ENCODE peak calls at places on chromosomes 1 and 21, in seven cellular contexts. C is left ventricle myocardium inferior, X is pancreas, O is psoas muscle, K is aorta, U is A673, E is fibroblast of lung. W is an unnamed sample.

GRCh38 chr1:103514920-103515503 is 10.5 kb upstream of the RNPC3 start:
- DNase-seq in C (no peak), X (no peak), O (no peak), K (no peak), U (peak; percentile 78), E (peak; percentile 46), W (peak; percentile 44)

GRCh38 chr1:202168861-202169260 is 8.5 kb upstream of the PTPN7 start:
- DNase-seq in C (no peak), X (no peak), O (no peak), K (no peak), U (no peak), E (no peak), W (no peak)

GRCh38 chr1:112501810-112502641 is 6.7 kb upstream of the WNT2B start:
- DNase-seq in C (peak; percentile 74), X (peak; percentile 46), O (peak; percentile 72), K (peak; percentile 81), U (peak; percentile 78), E (peak; percentile 62), W (peak; percentile 43)

GRCh38 chr1:64906447-64906846 is 59.9 kb downstream of the JAK1 start:
- DNase-seq in C (no peak), X (no peak), O (no peak), K (no peak), U (no peak), E (no peak), W (no peak)

GRCh38 chr1:6360517-6360916 is 33.0 kb downstream of the ACOT7 start:
- DNase-seq in C (no peak), X (no peak), O (no peak), K (no peak), U (no peak), E (no peak), W (no peak)

GRCh38 chr1:195744256-195744655 is 864.0 kb downstream of the KCNT2 start:
- DNase-seq in C (no peak), X (no peak), O (no peak), K (no peak), U (no peak), E (no peak), W (no peak)

GRCh38 chr1:246647113-246647512 is 77.1 kb upstream of the SCCPDH start:
- DNase-seq in C (peak; percentile 74), X (no peak), O (peak; percentile 48), K (peak; percentile 55), U (peak; percentile 94), E (peak; percentile 62), W (no peak)

GRCh38 chr1:202010042-202011015 is at the start of gene ELF3:
- DNase-seq in C (no peak), X (peak; percentile 98), O (no peak), K (no peak), U (no peak), E (no peak), W (no peak)

GRCh38 chr21:20997633-20998455 is at the start of gene NCAM2:
- DNase-seq in C (peak; percentile 79), X (peak; percentile 70), O (peak; percentile 72), K (peak; percentile 66), U (peak; percentile 93), E (peak; percentile 88), W (peak; percentile 59)

GRCh38 chr1:157566484-157567300 is 14.4 kb upstream of the FCRL5 start:
- DNase-seq in C (no peak), X (no peak), O (no peak), K (no peak), U (peak; percentile 34), E (no peak), W (no peak)

GRCh38 chr1:909861-910310 is 13.8 kb upstream of the SAMD11 start:
- DNase-seq in C (no peak), X (no peak), O (no peak), K (peak; percentile 18), U (peak; percentile 15), E (no peak), W (no peak)

GRCh38 chr1:26218906-26219494 is 15.0 kb upstream of the CEP85 start:
- DNase-seq in C (peak; percentile 26), X (peak; percentile 54), O (no peak), K (no peak), U (peak; percentile 17), E (no peak), W (no peak)

GRCh38 chr1:72516264-72516663 is 233.9 kb upstream of the NEGR1 start:
- DNase-seq in C (no peak), X (no peak), O (no peak), K (no peak), U (no peak), E (no peak), W (no peak)
- H3K27ac ChIP-seq in C (no peak overlapping the region), X (no peak overlapping the region), O (no peak overlapping the region), K (no peak overlapping the region), U (no peak overlapping the region), E (no peak overlapping the region), W (no peak overlapping the region)

GRCh38 chr1:2906620-2907019 is 105.1 kb upstream of the TTC34 start:
- DNase-seq in C (no peak), X (no peak), O (no peak), K (no peak), U (no peak), E (no peak), W (no peak)
- H3K9me3 ChIP-seq in C (no peaks in the 10 kb centered on the region), X (no peaks in the 10 kb centered on the region), O (no peaks in the 10 kb centered on the region), K (no peaks in the 10 kb centered on the region), U (no peaks in the 10 kb centered on the region), E (no peaks in the 10 kb centered on the region), W (no peaks in the 10 kb centered on the region)

GRCh38 chr1:183135336-183135735 is 50.7 kb upstream of the LAMC2 start:
- DNase-seq in C (no peak), X (no peak), O (no peak), K (no peak), U (no peak), E (no peak), W (no peak)
- H3K36me3 ChIP-seq in C (peaks cover 85% of the 10 kb centered on the region), X (peaks cover 15% of the 10 kb centered on the region), O (peaks cover 95% of the 10 kb centered on the region), K (peaks cover 12% of the 10 kb centered on the region), U (peaks cover 71% of the 10 kb centered on the region), E (peaks cover 21% of the 10 kb centered on the region), W (no peaks in the 10 kb centered on the region)

GRCh38 chr1:192802406-192802805 is 6.4 kb upstream of the RGS2 start:
- DNase-seq in C (no peak), X (no peak), O (no peak), K (no peak), U (no peak), E (no peak), W (no peak)
- H3K27ac ChIP-seq in C (no peak overlapping the region), X (no peak overlapping the region), O (no peak overlapping the region), K (no peak overlapping the region), U (no peak overlapping the region), E (no peak overlapping the region), W (no peak overlapping the region)

DNA sequence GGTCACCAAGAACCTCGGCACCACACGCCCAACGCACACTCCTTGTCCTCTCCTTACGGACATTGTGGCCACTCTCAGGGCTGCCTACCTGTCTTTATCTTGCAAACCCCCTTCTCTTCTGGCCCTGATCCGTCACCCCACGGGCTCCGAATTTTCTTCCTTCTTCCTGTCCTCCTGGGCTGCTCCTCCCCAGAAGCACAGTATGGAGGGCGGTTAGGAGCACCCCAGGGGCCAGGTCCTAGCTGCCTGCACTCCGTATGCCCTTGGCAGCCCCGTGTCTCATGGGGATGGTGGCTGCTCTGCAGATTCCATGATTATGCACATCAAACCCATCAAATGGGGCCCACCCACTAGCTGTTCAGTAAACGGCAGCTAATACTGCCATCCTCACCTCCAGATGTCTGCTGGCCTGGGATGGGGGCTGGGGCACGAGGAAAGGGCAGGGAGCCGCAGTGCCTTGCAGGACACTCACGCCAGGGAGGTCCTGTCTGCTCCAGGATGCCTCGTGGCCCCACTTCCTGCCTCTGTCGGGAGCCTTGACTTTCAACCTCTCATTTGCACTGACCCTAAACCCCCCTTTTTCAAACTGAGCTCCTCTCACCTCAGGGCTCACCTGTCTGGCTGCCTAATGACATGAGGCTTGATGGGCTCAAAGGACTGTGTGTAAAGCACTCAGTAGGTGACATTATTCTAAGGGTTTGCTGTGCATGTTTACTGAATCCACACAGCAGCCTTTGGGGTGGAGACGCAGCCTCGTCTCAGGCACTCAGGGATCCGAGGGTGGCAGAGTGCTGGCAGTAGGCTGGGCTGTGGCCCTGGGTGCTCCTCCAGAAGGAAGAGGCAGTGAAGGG is 4.4 kb downstream of the TTC34 start:
- DNase-seq in C (no peak), X (no peak), O (peak; percentile 2), K (no peak), U (no peak), E (no peak), W (no peak)
- H3K9me3 ChIP-seq in C (peaks cover 43% of the 10 kb centered on the region), X (no peaks in the 10 kb centered on the region), O (peaks cover 36% of the 10 kb centered on the region), K (peaks cover 8% of the 10 kb centered on the region), U (peaks cover 15% of the 10 kb centered on the region), E (no peaks in the 10 kb centered on the region), W (peaks cover 2% of the 10 kb centered on the region)

GRCh38 chr1:218429301-218429700 is 84.2 kb downstream of the TGFB2 start:
- DNase-seq in C (no peak), X (no peak), O (no peak), K (no peak), U (no peak), E (peak; percentile 55), W (no peak)

GRCh38 chr1:218430802-218431201 is 85.7 kb downstream of the TGFB2 start:
- DNase-seq in C (no peak), X (no peak), O (no peak), K (no peak), U (peak; percentile 68), E (peak; percentile 54), W (no peak)

GRCh38 chr1:218431476-218431875 is 86.3 kb downstream of the TGFB2 start:
- DNase-seq in C (no peak), X (no peak), O (no peak), K (no peak), U (no peak), E (no peak), W (no peak)

GRCh38 chr1:218433744-218434143 is 88.6 kb downstream of the TGFB2 start:
- DNase-seq in C (no peak), X (no peak), O (no peak), K (no peak), U (no peak), E (peak; percentile 72), W (no peak)

DNA sequence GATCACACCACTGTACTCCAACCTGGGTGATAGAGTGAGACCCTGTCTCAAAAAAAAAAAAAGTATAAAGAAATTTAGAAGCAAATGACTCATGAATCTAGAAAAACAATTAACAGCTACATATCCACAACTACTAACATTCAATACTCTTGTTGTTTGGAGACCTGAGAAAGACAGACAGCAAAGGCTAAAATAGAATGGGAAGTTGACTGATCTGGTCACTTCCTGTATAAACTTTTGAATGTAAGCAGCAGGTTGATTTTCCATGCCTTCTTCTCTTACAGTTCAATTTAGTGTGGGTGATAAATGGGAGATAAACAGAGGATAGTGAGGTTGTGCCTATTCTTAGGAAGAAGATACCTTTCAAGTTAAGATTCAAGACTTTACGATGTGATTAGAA is 85.2 kb downstream of the TGFB2 start:
- DNase-seq in C (no peak), X (no peak), O (no peak), K (no peak), U (no peak), E (no peak), W (no peak)
- H3K36me3 ChIP-seq in C (no peaks in the 10 kb centered on the region), X (no peaks in the 10 kb centered on the region), O (no peaks in the 10 kb centered on the region), K (peaks cover 2% of the 10 kb centered on the region), U (no peaks in the 10 kb centered on the region), E (no peaks in the 10 kb centered on the region), W (no peaks in the 10 kb centered on the region)

GRCh38 chr1:35886606-35887431 is 3.8 kb downstream of the AGO1 start:
- DNase-seq in C (no peak), X (no peak), O (no peak), K (no peak), U (no peak), E (peak; percentile 19), W (no peak)
- H3K27ac ChIP-seq in C (no peak overlapping the region), X (no peak overlapping the region), O (no peak overlapping the region), K (no peak overlapping the region), U (peak overlapping the region; percentile 59), E (no peak overlapping the region), W (peak overlapping the region; percentile 7)

GRCh38 chr21:44823179-44823654 is 5.4 kb upstream of the SUMO3 start:
- DNase-seq in C (no peak), X (no peak), O (no peak), K (no peak), U (no peak), E (no peak), W (no peak)
- H3K9me3 ChIP-seq in C (peaks cover 60% of the 10 kb centered on the region), X (no peaks in the 10 kb centered on the region), O (peaks cover 13% of the 10 kb centered on the region), K (peaks cover 8% of the 10 kb centered on the region), U (peaks cover 32% of the 10 kb centered on the region), E (no peaks in the 10 kb centered on the region), W (no peaks in the 10 kb centered on the region)

W was measured in CD8-positive, alpha-beta memory T cell.